ENCODE peak calls at places on chromosomes 7 and 10, in six cellular contexts. One of them, this sample, is unnamed.

GRCh38 chr10:32985781-32986350 is 27.8 kb upstream of the ITGB1 start:
- DNase-seq in tibial artery: no peak
- DNase-seq in RWPE1: no peak
- DNase-seq in AG04450: no peak
- DNase-seq in IMR-90: peak
- DNase-seq in cardiac muscle cell: no peak
- DNase-seq in this sample: peak

GRCh38 chr10:12579954-12580858 is 230.9 kb downstream of the CAMK1D start:
- DNase-seq in IMR-90: no peak
- DNase-seq in tibial artery: peak
- DNase-seq in AG04450: no peak
- DNase-seq in cardiac muscle cell: no peak
- DNase-seq in RWPE1: no peak
- DNase-seq in this sample: no peak

GRCh38 chr7:149598721-149599308 is 101.2 kb upstream of the ZNF746 start:
- DNase-seq in cardiac muscle cell: peak
- DNase-seq in IMR-90: peak
- DNase-seq in tibial artery: no peak
- DNase-seq in RWPE1: peak
- DNase-seq in AG04450: no peak
- DNase-seq in this sample: peak

GRCh38 chr10:121409466-121410104 is 188.7 kb downstream of the FGFR2 start:
- DNase-seq in cardiac muscle cell: no peak
- DNase-seq in RWPE1: no peak
- DNase-seq in tibial artery: no peak
- DNase-seq in IMR-90: no peak
- DNase-seq in AG04450: no peak
- DNase-seq in this sample: no peak

GRCh38 chr7:70923086-70923845 is 208.7 kb upstream of the GALNT17 start:
- DNase-seq in cardiac muscle cell: no peak
- DNase-seq in tibial artery: no peak
- DNase-seq in IMR-90: no peak
- DNase-seq in RWPE1: no peak
- DNase-seq in AG04450: no peak
- DNase-seq in this sample: no peak

GRCh38 chr10:3935141-3935540 is 150.1 kb upstream of the KLF6 start:
- DNase-seq in cardiac muscle cell: no peak
- DNase-seq in IMR-90: peak
- DNase-seq in tibial artery: peak
- DNase-seq in RWPE1: peak
- DNase-seq in AG04450: peak
- DNase-seq in this sample: peak

GRCh38 chr10:51371725-51372124 is 297.4 kb downstream of the PRKG1 start:
- DNase-seq in IMR-90: no peak
- DNase-seq in RWPE1: no peak
- DNase-seq in tibial artery: no peak
- DNase-seq in cardiac muscle cell: no peak
- DNase-seq in AG04450: no peak
- DNase-seq in this sample: peak

GRCh38 chr7:47211467-47212121 is 370.3 kb downstream of the TNS3 start:
- DNase-seq in RWPE1: no peak
- DNase-seq in cardiac muscle cell: peak
- DNase-seq in IMR-90: no peak
- DNase-seq in AG04450: no peak
- DNase-seq in tibial artery: no peak
- DNase-seq in this sample: no peak

GRCh38 chr7:11636274-11636673 is 195.7 kb downstream of the THSD7A start:
- DNase-seq in tibial artery: no peak
- DNase-seq in cardiac muscle cell: no peak
- DNase-seq in IMR-90: no peak
- DNase-seq in RWPE1: no peak
- DNase-seq in AG04450: no peak
- DNase-seq in this sample: no peak

GRCh38 chr10:133465950-133466474 is 12.3 kb downstream of the SCART1 start:
- DNase-seq in tibial artery: peak
- DNase-seq in RWPE1: no peak
- DNase-seq in cardiac muscle cell: no peak
- DNase-seq in IMR-90: no peak
- DNase-seq in AG04450: no peak
- DNase-seq in this sample: no peak

GRCh38 chr7:106347229-106347833 is 62.5 kb upstream of the NAMPT start:
- DNase-seq in AG04450: no peak
- DNase-seq in RWPE1: no peak
- DNase-seq in tibial artery: no peak
- DNase-seq in IMR-90: no peak
- DNase-seq in cardiac muscle cell: no peak
- DNase-seq in this sample: no peak

GRCh38 chr10:133203652-133204195 is 26.3 kb upstream of the UTF1 start:
- DNase-seq in RWPE1: no peak
- DNase-seq in cardiac muscle cell: no peak
- DNase-seq in IMR-90: no peak
- DNase-seq in tibial artery: no peak
- DNase-seq in AG04450: no peak
- DNase-seq in this sample: no peak

GRCh38 chr7:116377721-116378120 is 121.8 kb upstream of the CAV2 start:
- DNase-seq in AG04450: no peak
- DNase-seq in cardiac muscle cell: no peak
- DNase-seq in IMR-90: no peak
- DNase-seq in tibial artery: no peak
- DNase-seq in RWPE1: no peak
- DNase-seq in this sample: no peak

GRCh38 chr7:26188291-26188999 is 12.1 kb downstream of the HNRNPA2B1 start:
- DNase-seq in tibial artery: no peak
- DNase-seq in IMR-90: no peak
- DNase-seq in cardiac muscle cell: no peak
- DNase-seq in AG04450: no peak
- DNase-seq in RWPE1: no peak
- DNase-seq in this sample: no peak

GRCh38 chr7:16083931-16084330 is 337.4 kb downstream of the CRPPA start:
- DNase-seq in RWPE1: peak
- DNase-seq in cardiac muscle cell: no peak
- DNase-seq in AG04450: no peak
- DNase-seq in IMR-90: peak
- DNase-seq in tibial artery: no peak
- DNase-seq in this sample: no peak

GRCh38 chr10:77604941-77605351 is 32.7 kb downstream of the KCNMA1 start:
- DNase-seq in AG04450: no peak
- DNase-seq in IMR-90: no peak
- DNase-seq in tibial artery: no peak
- DNase-seq in RWPE1: no peak
- DNase-seq in cardiac muscle cell: no peak
- DNase-seq in this sample: no peak

GRCh38 chr7:128831994-128832879 is 2.0 kb downstream of the FLNC start:
- DNase-seq in RWPE1: no peak
- DNase-seq in IMR-90: peak
- DNase-seq in AG04450: no peak
- DNase-seq in cardiac muscle cell: peak
- DNase-seq in tibial artery: peak
- DNase-seq in this sample: peak

GRCh38 chr10:7797582-7797981 is 9.6 kb downstream of the ATP5F1C start:
- DNase-seq in tibial artery: no peak
- DNase-seq in cardiac muscle cell: no peak
- DNase-seq in AG04450: peak
- DNase-seq in RWPE1: peak
- DNase-seq in IMR-90: peak
- DNase-seq in this sample: peak

GRCh38 chr7:154917214-154918160 is 85.4 kb downstream of the PAXIP1 start:
- DNase-seq in RWPE1: no peak
- DNase-seq in tibial artery: no peak
- DNase-seq in cardiac muscle cell: no peak
- DNase-seq in IMR-90: no peak
- DNase-seq in AG04450: no peak
- DNase-seq in this sample: no peak

GRCh38 chr10:133230387-133231195 is 574 bp downstream of the UTF1 start:
- DNase-seq in RWPE1: no peak
- DNase-seq in AG04450: no peak
- DNase-seq in tibial artery: no peak
- DNase-seq in cardiac muscle cell: peak
- DNase-seq in IMR-90: no peak
- DNase-seq in this sample: no peak

GRCh38 chr10:69226919-69227450 is 6.9 kb downstream of the HKDC1 start:
- DNase-seq in AG04450: no peak
- DNase-seq in cardiac muscle cell: no peak
- DNase-seq in IMR-90: no peak
- DNase-seq in RWPE1: no peak
- DNase-seq in tibial artery: no peak
- DNase-seq in this sample: no peak

GRCh38 chr10:69223028-69223342 is 2.9 kb downstream of the HKDC1 start:
- DNase-seq in RWPE1: no peak
- DNase-seq in tibial artery: no peak
- DNase-seq in IMR-90: no peak
- DNase-seq in AG04450: no peak
- DNase-seq in cardiac muscle cell: no peak
- DNase-seq in this sample: no peak

GRCh38 chr10:69222157-69223027 is 2.3 kb downstream of the HKDC1 start:
- DNase-seq in RWPE1: peak
- DNase-seq in cardiac muscle cell: peak
- DNase-seq in AG04450: peak
- DNase-seq in tibial artery: no peak
- DNase-seq in IMR-90: peak
- DNase-seq in this sample: peak

GRCh38 chr10:69225681-69226080 is 5.5 kb downstream of the HKDC1 start:
- DNase-seq in tibial artery: no peak
- DNase-seq in IMR-90: no peak
- DNase-seq in AG04450: no peak
- DNase-seq in cardiac muscle cell: no peak
- DNase-seq in RWPE1: no peak
- DNase-seq in this sample: no peak

DNA sequence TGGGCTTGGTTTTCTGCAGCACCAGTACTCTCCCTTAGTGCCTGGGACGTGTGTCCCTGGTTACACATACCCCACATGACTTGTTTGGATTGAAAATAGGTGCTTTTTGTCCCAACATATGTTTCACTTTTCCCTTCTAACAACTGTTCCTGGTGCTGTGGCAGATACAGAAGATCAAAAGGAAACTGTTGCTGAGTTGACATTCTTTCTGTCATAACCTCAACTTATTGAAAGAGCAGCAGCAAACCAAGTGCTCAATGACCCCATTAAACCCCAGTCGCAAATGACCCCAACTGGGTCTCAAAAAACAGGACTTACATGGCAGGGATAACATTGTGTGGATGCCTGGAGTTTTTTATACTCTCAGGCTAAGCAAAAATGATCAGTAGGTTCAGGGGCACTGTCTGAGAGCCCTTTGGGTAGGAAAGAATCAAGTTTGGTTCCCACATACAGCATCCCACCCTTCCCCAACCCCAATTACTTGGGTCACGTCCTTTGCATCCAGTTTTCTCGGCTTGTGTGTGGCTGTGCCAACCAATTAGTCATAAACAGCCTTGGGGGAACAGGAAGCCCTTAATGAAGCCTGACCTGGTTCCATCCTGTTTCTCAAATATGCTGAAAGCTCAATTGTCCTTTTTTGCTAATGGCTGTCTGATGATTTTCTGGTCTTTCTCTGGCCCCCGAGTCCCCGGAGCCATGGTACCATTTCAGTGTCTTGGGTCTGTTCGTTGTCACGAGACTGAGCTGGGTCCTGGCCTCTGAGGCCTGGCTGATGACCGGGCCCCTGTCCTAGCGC is 4.9 kb downstream of the HKDC1 start:
- DNase-seq in cardiac muscle cell: no peak
- DNase-seq in RWPE1: peak
- DNase-seq in IMR-90: no peak
- DNase-seq in AG04450: no peak
- DNase-seq in tibial artery: no peak
- DNase-seq in this sample: no peak
- H3K27ac ChIP-seq in cardiac muscle cell: no peak
- H3K27ac ChIP-seq in RWPE1: peak
- H3K27ac ChIP-seq in IMR-90: no peak
- H3K27ac ChIP-seq in AG04450: no peak
- H3K27ac ChIP-seq in tibial artery: no peak
- H3K27ac ChIP-seq in this sample: no peak

GRCh38 chr10:84613336-84614021 is 285.1 kb downstream of the CCSER2 start:
- DNase-seq in RWPE1: peak
- DNase-seq in tibial artery: no peak
- DNase-seq in IMR-90: no peak
- DNase-seq in AG04450: no peak
- DNase-seq in cardiac muscle cell: peak
- DNase-seq in this sample: peak
- TF ChIP-seq CTCF in RWPE1: peak
- TF ChIP-seq CTCF in tibial artery: no peak
- TF ChIP-seq CTCF in IMR-90: peak
- TF ChIP-seq CTCF in AG04450: peak
- TF ChIP-seq CTCF in cardiac muscle cell: peak
- TF ChIP-seq CTCF in this sample: peak

GRCh38 chr10:118873080-118873737 is 118.4 kb upstream of the CACUL1 start:
- DNase-seq in tibial artery: no peak
- DNase-seq in RWPE1: peak
- DNase-seq in cardiac muscle cell: peak
- DNase-seq in AG04450: no peak
- DNase-seq in IMR-90: peak
- DNase-seq in this sample: peak
- H3K27ac ChIP-seq in tibial artery: no peak
- H3K27ac ChIP-seq in RWPE1: no peak
- H3K27ac ChIP-seq in cardiac muscle cell: no peak
- H3K27ac ChIP-seq in AG04450: no peak
- H3K27ac ChIP-seq in IMR-90: no peak
- H3K27ac ChIP-seq in this sample: no peak

GRCh38 chr7:22725585-22725984 is 1.4 kb upstream of the IL6 start:
- DNase-seq in IMR-90: peak
- DNase-seq in tibial artery: no peak
- DNase-seq in RWPE1: no peak
- DNase-seq in cardiac muscle cell: no peak
- DNase-seq in AG04450: no peak
- DNase-seq in this sample: peak
- TF ChIP-seq CTCF in IMR-90: peak
- TF ChIP-seq CTCF in tibial artery: no peak
- TF ChIP-seq CTCF in RWPE1: no peak
- TF ChIP-seq CTCF in cardiac muscle cell: no peak
- TF ChIP-seq CTCF in AG04450: peak
- TF ChIP-seq CTCF in this sample: peak

DNA sequence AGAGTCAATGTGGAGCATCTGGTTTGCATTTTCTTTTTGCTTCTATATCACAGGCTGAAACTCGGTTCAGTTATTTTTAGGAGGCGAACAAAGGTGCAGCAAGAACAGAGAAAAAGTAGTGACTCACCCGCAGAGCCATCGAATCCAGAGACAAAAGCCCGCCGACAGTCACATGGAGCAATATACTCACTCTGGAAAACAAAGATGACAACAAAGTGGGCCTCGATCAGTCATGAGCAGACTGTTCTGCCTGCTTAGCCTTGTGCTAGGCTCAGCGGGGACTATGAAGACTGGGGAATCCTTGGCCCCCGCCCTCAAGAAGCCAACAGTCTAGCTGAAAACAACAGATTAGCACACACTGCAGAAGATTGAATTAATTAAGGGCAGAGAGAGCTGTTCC is 30.4 kb downstream of the XPNPEP1 start:
- DNase-seq in cardiac muscle cell: no peak
- DNase-seq in AG04450: no peak
- DNase-seq in IMR-90: no peak
- DNase-seq in RWPE1: no peak
- DNase-seq in tibial artery: no peak
- DNase-seq in this sample: no peak
- H3K27ac ChIP-seq in cardiac muscle cell: no peak
- H3K27ac ChIP-seq in AG04450: no peak
- H3K27ac ChIP-seq in IMR-90: no peak
- H3K27ac ChIP-seq in RWPE1: no peak
- H3K27ac ChIP-seq in tibial artery: peak
- H3K27ac ChIP-seq in this sample: no peak

GRCh38 chr10:69918036-69918435 is 116.3 kb downstream of the COL13A1 start:
- DNase-seq in tibial artery: no peak
- DNase-seq in IMR-90: no peak
- DNase-seq in cardiac muscle cell: no peak
- DNase-seq in RWPE1: no peak
- DNase-seq in AG04450: no peak
- DNase-seq in this sample: no peak
- TF ChIP-seq CTCF in tibial artery: no peak
- TF ChIP-seq CTCF in IMR-90: no peak
- TF ChIP-seq CTCF in cardiac muscle cell: no peak
- TF ChIP-seq CTCF in RWPE1: no peak
- TF ChIP-seq CTCF in AG04450: no peak
- TF ChIP-seq CTCF in this sample: peak

This sample was measured in brain microvascular endothelial cell.